ENCODE peak calls at places on chromosome 22, in six cellular contexts. Q, G, A, M, Y and N are unnamed samples.
A peak's percentile ranks its signal among the peaks of the same experiment; 100 is the strongest.

GRCh38 chr22:22552630-22553029 is 6.4 kb downstream of the PRAME start:
- DNase-seq in G (peak; percentile 86), Y (no peak), Q (no peak), M (no peak), A (no peak), N (peak; percentile 92)

GRCh38 chr22:39946571-39947407 is 13.4 kb upstream of the TMA7B start:
- DNase-seq in A (peak; percentile 35), Q (no peak), M (no peak), Y (no peak), G (no peak), N (no peak)

GRCh38 chr22:26429458-26430238 is 588 bp downstream of the ASPHD2 start:
- DNase-seq in G (no peak), M (no peak), Q (no peak), Y (no peak), A (no peak), N (peak; percentile 11)

GRCh38 chr22:19571207-19571795 is 47.1 kb upstream of the CLDN5 start:
- DNase-seq in M (no peak), G (no peak), Y (no peak), A (no peak), Q (no peak), N (no peak)

GRCh38 chr22:42763965-42764480 is 43.4 kb upstream of the A4GALT start:
- DNase-seq in Q (no peak), G (no peak), A (no peak), M (no peak), Y (no peak), N (no peak)

GRCh38 chr22:36125994-36126531 is 34.5 kb downstream of the APOL3 start:
- DNase-seq in M (no peak), Y (no peak), Q (no peak), A (no peak), G (no peak), N (no peak)

GRCh38 chr22:20646377-20646776 is 127.5 kb upstream of the SERPIND1 start:
- DNase-seq in Q (no peak), A (no peak), Y (no peak), G (no peak), M (no peak), N (no peak)

GRCh38 chr22:35115515-35115914 is 49.6 kb downstream of the ISX start:
- DNase-seq in M (no peak), Y (no peak), G (no peak), A (no peak), Q (no peak), N (no peak)

GRCh38 chr22:39148727-39149535 is 3.5 kb downstream of the CBX7 start:
- DNase-seq in Y (no peak), M (peak; percentile 37), A (no peak), Q (no peak), G (no peak), N (no peak)

GRCh38 chr22:46363611-46364321 is 28.3 kb downstream of the TRMU start:
- DNase-seq in Y (no peak), M (no peak), A (no peak), G (no peak), Q (no peak), N (peak; percentile 48)

GRCh38 chr22:32533265-32534068 is 58.9 kb downstream of the FBXO7 start:
- DNase-seq in Q (no peak), M (no peak), G (peak; percentile 71), Y (no peak), A (no peak), N (no peak)

GRCh38 chr22:23144926-23145906 is at the start of gene RAB36:
- DNase-seq in A (peak; percentile 88), M (peak; percentile 70), Q (peak; percentile 98), G (peak; percentile 36), Y (peak; percentile 95), N (peak; percentile 99)

GRCh38 chr22:23834830-23835772 is 3.7 kb downstream of the DERL3 start:
- DNase-seq in G (no peak), A (no peak), Y (peak; percentile 67), Q (no peak), M (no peak), N (no peak)

GRCh38 chr22:30221121-30221992 is 25.2 kb downstream of the LIF start:
- DNase-seq in G (no peak), A (no peak), Y (no peak), M (peak; percentile 21), Q (no peak), N (no peak)

GRCh38 chr22:38641476-38641875 is 14.7 kb downstream of the FAM227A start:
- DNase-seq in A (no peak), M (no peak), Q (no peak), Y (no peak), G (no peak), N (no peak)

GRCh38 chr22:49900441-49901230 is 17.6 kb downstream of the ALG12 start:
- DNase-seq in G (no peak), A (no peak), Y (no peak), M (no peak), Q (peak; percentile 20), N (no peak)

GRCh38 chr22:49962012-49962750 is 1.6 kb downstream of the PIM3 start:
- DNase-seq in A (no peak), Y (peak; percentile 39), G (peak; percentile 79), Q (peak; percentile 91), M (peak; percentile 52), N (peak; percentile 82)

GRCh38 chr22:22171357-22172218 is 73.0 kb upstream of the VPREB1 start:
- DNase-seq in Y (no peak), G (no peak), A (no peak), Q (no peak), M (no peak), N (no peak)

GRCh38 chr22:45942344-45942743 is 34.6 kb downstream of the WNT7B start:
- DNase-seq in A (no peak), M (no peak), G (no peak), Y (no peak), Q (no peak), N (no peak)

GRCh38 chr22:45757936-45758335 is 86.3 kb downstream of the ATXN10 start:
- DNase-seq in G (no peak), M (no peak), Y (no peak), Q (no peak), A (no peak), N (no peak)

GRCh38 chr22:24060375-24060788 is 49.3 kb downstream of the CABIN1 start:
- DNase-seq in A (peak; percentile 22), Y (no peak), Q (no peak), M (no peak), G (no peak), N (no peak)